ENCODE peak calls at places on chromosomes 1 and 21, in ten cellular contexts. N is CD8-positive, alpha-beta memory T cell; H is neural progenitor cell; G is astrocyte; V is ovary; J is CD4-positive, CD25-positive, alpha-beta regulatory T cell; T is ascending aorta; C is endodermal cell; U is CD4-positive, alpha-beta T cell; R is heart right ventricle. M is an unnamed sample.

GRCh38 chr1:176938375-176938774 is 226.1 kb downstream of the ASTN1 start:
- DNase-seq in T (no peak), V (no peak), J (no peak), R (no peak), C (no peak), U (no peak), N (no peak), H (no peak), G (no peak), M (no peak)

GRCh38 chr21:39127506-39127905 is 55.7 kb downstream of the PSMG1 start:
- DNase-seq in G (no peak), C (peak; percentile 78), V (no peak), H (peak; percentile 44), J (no peak), N (no peak), U (no peak), T (no peak), R (no peak), M (no peak)

GRCh38 chr1:162861101-162861500 is at the start of gene CCDC190:
- DNase-seq in V (no peak), N (no peak), H (no peak), T (peak; percentile 38), R (peak; percentile 29), C (no peak), G (peak; percentile 49), U (no peak), J (no peak), M (no peak)

GRCh38 chr1:86741947-86742572 is 37.7 kb downstream of the SH3GLB1 start:
- DNase-seq in T (no peak), U (peak; percentile 22), R (peak; percentile 29), V (no peak), J (peak; percentile 61), G (no peak), H (peak; percentile 30), N (peak; percentile 58), C (no peak), M (no peak)

GRCh38 chr21:43207868-43208267 is 39.1 kb downstream of the CRYAA start:
- DNase-seq in J (no peak), R (no peak), H (no peak), U (no peak), V (no peak), T (no peak), G (no peak), C (peak; percentile 29), N (no peak), M (peak; percentile 3)

GRCh38 chr1:180594723-180595122 is 36.0 kb downstream of the OVAAL start:
- DNase-seq in U (no peak), H (peak; percentile 25), R (no peak), T (no peak), J (no peak), C (no peak), V (no peak), G (no peak), N (no peak), M (no peak)

GRCh38 chr1:48761986-48762385 is 14.7 kb downstream of the BEND5 start:
- DNase-seq in U (no peak), C (no peak), R (no peak), H (no peak), J (no peak), N (no peak), T (no peak), G (peak; percentile 39), V (no peak), M (no peak)

GRCh38 chr1:202964755-202965440 is 2.2 kb downstream of the CYB5R1 start:
- DNase-seq in R (peak; percentile 61), T (no peak), H (no peak), U (no peak), J (no peak), C (peak; percentile 81), G (peak; percentile 60), N (no peak), V (no peak), M (peak; percentile 85)

GRCh38 chr1:112849425-112849966 is 106.5 kb downstream of the SLC16A1 start:
- DNase-seq in J (no peak), R (peak; percentile 5), U (no peak), G (peak; percentile 56), N (no peak), V (no peak), H (peak; percentile 67), C (peak; percentile 90), T (no peak), M (no peak)

GRCh38 chr1:182185822-182186756 is 124.6 kb upstream of the ZNF648 start:
- DNase-seq in N (no peak), R (no peak), U (no peak), J (no peak), G (peak; percentile 96), T (no peak), C (no peak), V (no peak), H (peak; percentile 29), M (no peak)

GRCh38 chr1:61190476-61191067 is 108.2 kb downstream of the NFIA start:
- DNase-seq in U (no peak), N (no peak), H (no peak), R (no peak), C (no peak), G (no peak), J (no peak), T (no peak), V (no peak), M (no peak)

GRCh38 chr21:42956824-42957632 is 17.3 kb upstream of the PKNOX1 start:
- DNase-seq in J (no peak), V (no peak), H (no peak), T (no peak), G (no peak), N (no peak), R (no peak), U (no peak), C (peak; percentile 90), M (no peak)

GRCh38 chr1:234921266-234922062 is 207.2 kb downstream of the TOMM20 start:
- DNase-seq in V (no peak), R (peak; percentile 49), J (no peak), G (peak; percentile 58), T (no peak), U (no peak), N (no peak), H (no peak), C (no peak), M (no peak)

GRCh38 chr1:70685300-70686286 is 274.5 kb downstream of the CTH start:
- DNase-seq in H (peak; percentile 72), C (peak; percentile 90), N (no peak), G (peak; percentile 1), J (peak; percentile 55), U (peak; percentile 4), V (peak; percentile 70), R (peak; percentile 54), T (no peak), M (peak; percentile 28)

GRCh38 chr1:30184393-30185141 is 538.8 kb downstream of the MATN1 start:
- DNase-seq in H (no peak), C (peak; percentile 21), N (no peak), U (no peak), T (no peak), R (no peak), J (no peak), G (no peak), V (no peak), M (no peak)

GRCh38 chr1:67749844-67750689 is 65.1 kb downstream of the GADD45A start:
- DNase-seq in N (no peak), V (peak; percentile 24), T (peak; percentile 56), J (no peak), C (peak; percentile 74), R (no peak), H (peak; percentile 49), U (no peak), G (peak; percentile 90), M (peak; percentile 36)

GRCh38 chr1:39204441-39205081 is at the start of gene MACF1:
- DNase-seq in N (no peak), R (peak; percentile 84), U (no peak), G (peak; percentile 98), H (peak; percentile 62), V (peak; percentile 87), C (peak; percentile 77), T (peak; percentile 55), J (peak; percentile 48), M (peak; percentile 29)
- H3K27ac ChIP-seq in N (peak within 1 kb of the TSS; percentile 69), R (peak within 1 kb of the TSS; percentile 93), U (peak within 1 kb of the TSS; percentile 70), G (peak within 1 kb of the TSS; percentile 97), H (peak within 1 kb of the TSS; percentile 82), V (peak within 1 kb of the TSS; percentile 95), C (peak within 1 kb of the TSS; percentile 83), T (peak within 1 kb of the TSS; percentile 82), J (peak within 1 kb of the TSS; percentile 70), M (peak within 1 kb of the TSS; percentile 76)

GRCh38 chr1:248753715-248754280 is 1.8 kb downstream of the LYPD8 start:
- DNase-seq in T (no peak), N (no peak), G (no peak), U (no peak), J (no peak), H (no peak), C (no peak), R (no peak), V (no peak), M (no peak)
- H3K9me3 ChIP-seq in T (no peaks in the 10 kb centered on the region), N (no peaks in the 10 kb centered on the region), G (peaks cover 23% of the 10 kb centered on the region), U (no peaks in the 10 kb centered on the region), J (no peaks in the 10 kb centered on the region), H (peaks cover 12% of the 10 kb centered on the region), C (peaks cover 74% of the 10 kb centered on the region), R (no peaks in the 10 kb centered on the region), V (no peaks in the 10 kb centered on the region), M (no peaks in the 10 kb centered on the region)

DNA sequence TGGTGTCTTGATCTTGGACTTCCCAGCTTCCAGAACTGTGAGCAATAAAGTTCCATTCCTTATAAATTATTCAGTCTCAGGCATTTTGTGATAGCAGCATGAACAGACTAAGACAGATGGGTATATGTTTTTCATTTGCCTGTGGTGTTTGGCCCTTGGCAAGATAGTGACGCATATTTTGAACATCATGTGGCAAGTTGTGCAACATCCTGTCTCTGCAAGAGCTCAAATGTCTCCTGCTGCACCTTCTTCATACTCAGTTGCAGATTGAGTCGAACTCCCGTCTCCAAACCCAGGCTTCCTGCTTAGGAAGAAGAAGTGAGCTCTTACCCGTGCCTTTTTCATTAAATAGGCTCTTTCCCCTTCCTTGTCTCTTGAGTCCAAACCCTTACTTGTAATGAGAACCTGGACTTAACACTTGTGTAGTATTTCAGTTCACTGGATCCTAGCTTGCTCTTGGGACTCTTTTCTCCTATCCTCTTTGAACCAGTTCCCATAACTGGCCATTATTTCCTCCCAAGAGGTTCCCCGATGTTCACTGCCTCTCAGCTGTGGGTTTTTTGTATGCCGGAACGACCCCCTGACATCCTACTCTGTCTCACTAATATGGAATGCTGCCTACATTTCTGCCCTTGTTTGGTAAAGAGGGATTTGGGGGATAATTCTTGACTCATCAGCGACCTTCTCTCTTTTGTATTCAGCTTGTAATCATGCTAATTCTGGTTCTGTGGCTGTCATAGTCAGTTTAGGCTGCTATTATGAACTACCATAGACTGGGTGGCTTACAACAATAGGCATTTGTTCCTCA is 125.0 kb upstream of the KCNK2 start:
- DNase-seq in N (no peak), R (no peak), U (no peak), C (no peak), H (no peak), T (no peak), V (no peak), J (peak; percentile 5), G (peak; percentile 100), M (peak; percentile 8)
- H3K27ac ChIP-seq in N (no peak overlapping the region), R (no peak overlapping the region), U (no peak overlapping the region), C (no peak overlapping the region), H (no peak overlapping the region), T (no peak overlapping the region), V (no peak overlapping the region), J (no peak overlapping the region), G (peak overlapping the region; percentile 95), M (peak overlapping the region; percentile 50)

GRCh38 chr1:248013229-248013710 is at the start of gene OR2L5:
- DNase-seq in C (no peak), T (no peak), U (no peak), J (no peak), G (no peak), N (no peak), H (no peak), R (no peak), V (no peak), M (no peak)

GRCh38 chr1:248009681-248010080 is 3.8 kb upstream of the OR2L5 start:
- DNase-seq in U (no peak), R (no peak), G (no peak), J (no peak), V (no peak), H (no peak), C (no peak), T (no peak), N (no peak), M (no peak)

GRCh38 chr1:248007778-248008177 is 5.7 kb upstream of the OR2L5 start:
- DNase-seq in N (no peak), U (no peak), C (no peak), V (no peak), G (no peak), H (no peak), T (no peak), R (no peak), J (no peak), M (no peak)
- H3K9me3 ChIP-seq in N (no peaks in the 10 kb centered on the region), U (peaks cover 24% of the 10 kb centered on the region), C (peaks cover 80% of the 10 kb centered on the region), V (no peaks in the 10 kb centered on the region), G (peaks cover 8% of the 10 kb centered on the region), H (peaks cover 34% of the 10 kb centered on the region), T (no peaks in the 10 kb centered on the region), R (peaks cover 49% of the 10 kb centered on the region), J (peaks cover 4% of the 10 kb centered on the region), M (no peaks in the 10 kb centered on the region)

M was measured in gastrocnemius medialis.